ENCODE peak calls at places on chromosome 1, in seven cellular contexts. L is neuronal stem cell, K is H9, Y is IMR-90, F is mesendoderm, E is trophoblast cell, W is H1. T is an unnamed sample.

GRCh38 chr1:21749109-21749508 is 33.8 kb downstream of the USP48 start:
- DNase-seq in L (no peak), Y (no peak), K (no peak), W (no peak), F (no peak), E (no peak), T (no peak)

GRCh38 chr1:55252942-55253589 is 37.9 kb upstream of the USP24 start:
- DNase-seq in Y (no peak), F (no peak), E (no peak), L (no peak), K (no peak), W (no peak), T (no peak)

GRCh38 chr1:14238472-14239059 is 359.9 kb upstream of the KAZN start:
- DNase-seq in Y (no peak), K (no peak), W (no peak), L (no peak), E (no peak), F (no peak), T (no peak)

GRCh38 chr1:182195733-182196132 is 134.2 kb upstream of the ZNF648 start:
- DNase-seq in W (no peak), K (no peak), E (no peak), Y (no peak), L (no peak), F (no peak), T (no peak)

GRCh38 chr1:32716312-32717126 is 13.9 kb upstream of the SYNC start:
- DNase-seq in K (peak), Y (no peak), L (peak), W (peak), E (peak), F (peak), T (no peak)

GRCh38 chr1:203153989-203154821 is 21.4 kb downstream of the MYBPH start:
- DNase-seq in Y (peak), E (peak), K (no peak), F (peak), W (no peak), L (no peak), T (peak)

GRCh38 chr1:24248859-24249258 is 61.8 kb upstream of the IFNLR1 start:
- DNase-seq in E (no peak), K (no peak), Y (no peak), F (peak), L (no peak), W (no peak), T (no peak)

GRCh38 chr1:57307382-57307781 is 116.5 kb downstream of the DAB1 start:
- DNase-seq in L (no peak), W (no peak), E (no peak), Y (no peak), K (peak), F (peak), T (no peak)

GRCh38 chr1:211876849-211877248 is 46.3 kb upstream of the LPGAT1 start:
- DNase-seq in W (no peak), F (no peak), E (no peak), L (no peak), Y (no peak), K (no peak), T (no peak)

GRCh38 chr1:22284906-22285544 is 142.1 kb upstream of the WNT4 start:
- DNase-seq in K (no peak), L (no peak), F (no peak), E (no peak), Y (no peak), W (no peak), T (no peak)

GRCh38 chr1:234707641-234708040 is 97.7 kb upstream of the IRF2BP2 start:
- DNase-seq in Y (peak), K (no peak), W (no peak), E (no peak), L (no peak), F (no peak), T (no peak)

GRCh38 chr1:207752456-207753132 is 740 bp downstream of the CD46 start:
- DNase-seq in W (no peak), Y (peak), F (peak), E (peak), L (no peak), K (no peak), T (peak)

GRCh38 chr1:154199563-154199879 is 6.6 kb downstream of the CFAP141 start:
- DNase-seq in W (no peak), E (no peak), K (no peak), F (peak), L (no peak), Y (peak), T (peak)

GRCh38 chr1:21663251-21663950 is 5.8 kb downstream of the RAP1GAP start:
- DNase-seq in E (no peak), K (no peak), F (no peak), L (no peak), Y (no peak), W (no peak), T (no peak)

GRCh38 chr1:94926365-94926914 is 470 bp downstream of the CNN3 start:
- DNase-seq in K (peak), L (peak), Y (peak), E (no peak), W (no peak), F (peak), T (peak)

GRCh38 chr1:176880954-176881595 is 283.4 kb downstream of the ASTN1 start:
- DNase-seq in E (peak), L (peak), K (peak), F (peak), Y (peak), W (peak), T (peak)

GRCh38 chr1:19403256-19403655 is 82.1 kb downstream of the CAPZB start:
- DNase-seq in E (no peak), Y (no peak), W (no peak), K (no peak), L (no peak), F (no peak), T (no peak)

GRCh38 chr1:145785481-145785880 is 38.4 kb downstream of the RNF115 start:
- DNase-seq in F (no peak), K (no peak), L (no peak), W (no peak), Y (peak), E (no peak), T (peak)

GRCh38 chr1:52927219-52928082 is at the start of gene SCP2:
- DNase-seq in W (no peak), E (peak), F (peak), K (peak), L (peak), Y (peak), T (peak)

GRCh38 chr1:40379785-40380452 is 6.4 kb downstream of the SMAP2 start:
- DNase-seq in K (no peak), E (no peak), F (no peak), W (no peak), L (no peak), Y (peak), T (peak)

GRCh38 chr1:233673146-233673946 is 59.4 kb downstream of the KCNK1 start:
- DNase-seq in F (no peak), E (no peak), K (no peak), W (no peak), L (no peak), Y (no peak), T (no peak)

GRCh38 chr1:180585994-180586359 is 27.2 kb downstream of the OVAAL start:
- DNase-seq in E (no peak), F (no peak), Y (no peak), W (no peak), K (no peak), L (no peak), T (no peak)

GRCh38 chr1:154578058-154578418 is 10.5 kb downstream of the CHRNB2 start:
- DNase-seq in E (no peak), K (no peak), Y (no peak), L (no peak), W (no peak), F (no peak), T (no peak)

GRCh38 chr1:244962140-244962539 is 97.8 kb upstream of the HNRNPU start:
- DNase-seq in W (no peak), K (no peak), L (no peak), Y (no peak), E (peak), F (no peak), T (no peak)

GRCh38 chr1:172952541-172952940 is 98.2 kb downstream of the TNFSF18 start:
- DNase-seq in L (no peak), F (no peak), K (no peak), E (no peak), Y (no peak), W (no peak), T (no peak)

GRCh38 chr1:25544243-25544764 is 898 bp downstream of the LDLRAP1 start:
- DNase-seq in K (no peak), Y (no peak), E (no peak), L (no peak), F (no peak), W (no peak), T (no peak)

GRCh38 chr1:3906672-3907020 is 6.6 kb upstream of the C1orf174 start:
- DNase-seq in Y (no peak), L (no peak), E (no peak), F (no peak), W (no peak), K (no peak), T (no peak)

GRCh38 chr1:92479587-92479986 is 7.1 kb downstream of the GFI1 start:
- DNase-seq in K (no peak), Y (no peak), W (no peak), L (no peak), E (no peak), F (no peak), T (no peak)

GRCh38 chr1:9167638-9168037 is 38.7 kb upstream of the GPR157 start:
- DNase-seq in W (no peak), F (no peak), E (no peak), L (no peak), K (no peak), Y (no peak), T (no peak)

GRCh38 chr1:2975466-2976179 is 45.6 kb upstream of the ACTRT2 start:
- DNase-seq in F (no peak), K (peak), L (no peak), W (no peak), Y (no peak), E (no peak), T (no peak)

GRCh38 chr1:24275510-24275909 is 43.6 kb upstream of the GRHL3 start:
- DNase-seq in Y (peak), L (no peak), K (no peak), E (no peak), W (no peak), F (no peak), T (no peak)

DNA sequence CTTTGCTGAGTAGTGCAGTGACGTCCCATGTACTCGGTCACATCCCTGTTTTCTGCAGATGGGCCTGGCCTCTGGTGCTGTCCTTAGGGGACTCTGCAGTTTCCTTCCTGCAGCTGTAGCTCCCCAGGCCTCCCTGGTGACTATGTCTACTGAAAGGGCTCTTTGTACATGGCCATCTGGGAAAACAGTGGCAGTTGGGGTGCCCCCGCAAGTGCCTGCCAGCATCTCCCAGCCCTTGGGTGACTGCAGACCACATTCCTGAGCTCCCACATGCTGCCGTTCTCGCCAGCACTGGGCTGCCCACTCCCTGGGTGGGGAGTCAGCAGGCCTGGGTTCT is 37.5 kb upstream of the KCNA10 start:
- DNase-seq in Y (no peak), L (no peak), F (no peak), K (peak), W (no peak), E (no peak), T (no peak)
- H2BK120ac ChIP-seq in Y (no peak), L (no peak), F (no peak), K (no peak), W (no peak), E (no peak), T (no peak)

GRCh38 chr1:229554886-229555621 is 3.5 kb downstream of the ABCB10 start:
- DNase-seq in L (no peak), W (no peak), E (no peak), Y (no peak), K (no peak), F (peak), T (no peak)

GRCh38 chr1:229557214-229557850 is 1.2 kb downstream of the ABCB10 start:
- DNase-seq in F (no peak), L (no peak), W (no peak), K (no peak), E (no peak), Y (peak), T (peak)

GRCh38 chr1:229558460-229559335 is at the start of gene ABCB10:
- DNase-seq in F (peak), L (peak), E (peak), Y (peak), W (peak), K (peak), T (peak)

GRCh38 chr1:229557913-229558414 is 543 bp downstream of the ABCB10 start:
- DNase-seq in W (no peak), F (peak), E (no peak), Y (no peak), L (peak), K (peak), T (peak)

GRCh38 chr1:229556551-229556950 is 2.0 kb downstream of the ABCB10 start:
- DNase-seq in Y (no peak), K (no peak), W (no peak), E (no peak), L (no peak), F (no peak), T (peak)
- H2BK120ac ChIP-seq in Y (no peak), K (no peak), W (no peak), E (no peak), L (no peak), F (no peak), T (no peak)

GRCh38 chr1:35315649-35316048 is 47.1 kb downstream of the ZMYM4 start:
- DNase-seq in E (no peak), F (no peak), L (no peak), K (no peak), Y (no peak), W (no peak), T (no peak)
- H2BK120ac ChIP-seq in E (no peak), F (no peak), L (no peak), K (no peak), Y (no peak), W (no peak), T (no peak)

DNA sequence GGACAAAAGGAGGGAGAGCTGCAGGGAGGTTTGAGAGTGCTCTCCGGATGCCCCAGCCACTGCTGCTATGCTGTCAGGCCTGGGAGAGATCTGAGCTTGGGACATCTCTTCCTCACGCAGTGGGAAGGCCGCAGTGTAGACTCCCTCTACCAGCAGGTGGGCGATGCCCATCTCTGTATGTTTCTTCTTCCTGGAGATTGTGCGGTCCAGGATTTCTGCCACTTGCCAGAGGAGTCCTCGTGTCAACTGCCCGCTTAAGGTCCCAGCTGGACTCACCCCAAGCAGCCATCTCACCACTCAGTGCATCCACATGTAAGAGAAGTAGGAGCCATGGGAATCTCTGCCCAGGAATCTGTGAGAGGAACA is 10.9 kb downstream of the CPLANE2 start:
- DNase-seq in F (no peak), K (no peak), L (no peak), W (no peak), E (no peak), Y (no peak), T (no peak)
- H2BK120ac ChIP-seq in F (no peak), K (no peak), L (no peak), W (no peak), E (no peak), Y (no peak), T (no peak)

T was measured in mesenchymal stem cell.